ENCODE peak calls at places on chromosomes 12 and 14, in six cellular contexts. Y, Z, O, W, P and S are unnamed samples.
A peak's percentile ranks its signal among the peaks of the same experiment; 100 is the strongest.

GRCh38 chr14:64737391-64738305 is 33.4 kb downstream of the PLEKHG3 start:
- DNase-seq in Y (peak; percentile 18), Z (no peak), O (no peak), W (no peak), P (no peak), S (no peak)

GRCh38 chr14:47273939-47274338 is 401.5 kb downstream of the MDGA2 start:
- DNase-seq in Y (no peak), Z (no peak), O (no peak), W (no peak), P (no peak), S (no peak)

GRCh38 chr12:91493308-91493707 is 310.7 kb upstream of the DCN start:
- DNase-seq in Y (no peak), Z (no peak), O (no peak), W (no peak), P (no peak), S (no peak)

GRCh38 chr14:37901978-37902377 is 305.7 kb upstream of the SSTR1 start:
- DNase-seq in Y (no peak), Z (no peak), O (no peak), W (peak; percentile 2), P (peak; percentile 32), S (no peak)

GRCh38 chr12:109763201-109763841 is 49.7 kb downstream of the FAM222A start:
- DNase-seq in Y (peak; percentile 45), Z (no peak), O (no peak), W (peak; percentile 35), P (no peak), S (peak; percentile 19)

GRCh38 chr12:10354071-10354470 is 35.8 kb downstream of the KLRK1 start:
- DNase-seq in Y (no peak), Z (no peak), O (no peak), W (no peak), P (no peak), S (no peak)

GRCh38 chr12:1488908-1489381 is 105.4 kb downstream of the FBXL14 start:
- DNase-seq in Y (no peak), Z (no peak), O (no peak), W (peak; percentile 55), P (no peak), S (no peak)

GRCh38 chr12:112122823-112123690 is 2.3 kb upstream of the TRAFD1 start:
- DNase-seq in Y (no peak), Z (no peak), O (no peak), W (peak; percentile 53), P (no peak), S (no peak)

GRCh38 chr12:98955284-98955683 is 310.2 kb downstream of the APAF1 start:
- DNase-seq in Y (no peak), Z (no peak), O (peak; percentile 27), W (no peak), P (no peak), S (no peak)

GRCh38 chr14:44418856-44419255 is 88.2 kb downstream of the FSCB start:
- DNase-seq in Y (no peak), Z (no peak), O (no peak), W (no peak), P (no peak), S (no peak)

GRCh38 chr12:126362490-126362889 is 1297.3 kb downstream of the AACS start:
- DNase-seq in Y (no peak), Z (no peak), O (no peak), W (no peak), P (no peak), S (no peak)

GRCh38 chr14:65312859-65313258 is 99.7 kb upstream of the FUT8 start:
- DNase-seq in Y (no peak), Z (no peak), O (no peak), W (no peak), P (no peak), S (no peak)

GRCh38 chr14:75877292-75877691 is 104.5 kb downstream of the TGFB3 start:
- DNase-seq in Y (no peak), Z (no peak), O (no peak), W (peak; percentile 99), P (no peak), S (no peak)

GRCh38 chr14:75875958-75876357 is 105.8 kb downstream of the TGFB3 start:
- DNase-seq in Y (no peak), Z (peak; percentile 41), O (no peak), W (no peak), P (no peak), S (no peak)

GRCh38 chr14:75876526-75876925 is 105.3 kb downstream of the TGFB3 start:
- DNase-seq in Y (no peak), Z (no peak), O (no peak), W (peak; percentile 54), P (no peak), S (no peak)

GRCh38 chr14:75879031-75879430 is 102.8 kb downstream of the TGFB3 start:
- DNase-seq in Y (no peak), Z (no peak), O (no peak), W (peak; percentile 81), P (no peak), S (no peak)

DNA sequence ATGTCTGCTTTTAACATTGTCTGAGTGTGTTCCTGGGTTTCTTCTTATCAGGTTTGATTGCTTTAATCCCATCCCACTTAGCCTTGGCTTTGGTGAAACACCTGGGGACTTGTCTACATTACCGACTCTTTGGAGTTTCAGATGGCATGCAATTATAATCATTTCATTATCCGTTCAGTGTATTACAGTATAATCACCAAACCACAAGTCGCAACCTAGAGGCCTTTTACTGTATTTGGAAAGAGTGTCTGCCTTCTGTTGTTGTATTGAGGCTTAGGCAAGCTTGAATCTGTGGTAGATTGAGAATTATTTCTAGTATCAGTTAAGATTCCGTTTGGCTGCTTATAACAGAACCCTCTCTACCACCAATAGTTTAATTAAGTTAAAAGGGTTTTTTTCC is 103.9 kb downstream of the TGFB3 start:
- DNase-seq in Y (no peak), Z (no peak), O (no peak), W (peak; percentile 63), P (no peak), S (no peak)
- H3K36me3 ChIP-seq in Y (no peaks in the 10 kb centered on the region), Z (no peaks in the 10 kb centered on the region), O (no peaks in the 10 kb centered on the region), W (no peaks in the 10 kb centered on the region), P (peaks cover 2% of the 10 kb centered on the region), S (no peaks in the 10 kb centered on the region)

DNA sequence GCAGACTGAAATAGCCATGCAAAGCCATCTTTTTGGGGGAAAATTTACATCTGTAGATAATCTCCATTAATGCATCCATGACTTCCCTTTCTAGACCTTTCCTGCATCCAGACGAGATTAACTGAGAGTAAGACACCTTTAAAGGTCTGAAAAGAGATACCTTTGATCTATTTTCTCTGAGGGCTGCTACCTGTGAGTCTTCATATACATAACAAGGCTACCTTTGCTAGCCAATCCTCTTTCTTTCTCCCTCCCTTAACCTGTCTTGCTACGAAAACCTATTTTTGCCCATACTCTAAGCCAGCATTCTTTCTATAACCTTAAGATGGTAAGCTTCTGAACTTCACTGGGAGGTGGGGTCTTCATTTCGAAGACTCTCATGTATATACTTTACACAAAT is 908.5 kb upstream of the FBXO33 start:
- DNase-seq in Y (no peak), Z (no peak), O (no peak), W (no peak), P (no peak), S (no peak)
- H3K4me1 ChIP-seq in Y (no peaks in the 10 kb centered on the region), Z (no peaks in the 10 kb centered on the region), O (no peaks in the 10 kb centered on the region), W (no peaks in the 10 kb centered on the region), P (no peaks in the 10 kb centered on the region), S (no peaks in the 10 kb centered on the region)

DNA sequence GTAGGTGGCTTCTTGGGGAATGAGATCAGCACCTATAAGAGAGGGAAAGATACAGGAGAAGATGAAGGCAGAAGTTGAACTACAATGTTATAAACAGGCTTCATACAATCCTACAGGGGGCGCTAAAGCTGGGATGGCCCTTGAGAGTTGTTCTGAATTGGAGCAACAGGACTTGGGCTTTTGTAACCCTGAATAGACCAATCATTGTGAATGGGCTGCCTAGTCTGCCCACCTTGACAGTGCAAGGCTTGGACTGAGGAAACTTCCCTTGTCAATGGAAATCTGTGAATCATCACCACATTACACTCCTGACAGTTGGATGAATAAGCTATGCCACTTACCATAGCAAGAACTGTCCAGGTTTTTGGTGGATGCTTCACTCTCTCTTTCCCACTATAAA is 306.1 kb downstream of the KCNC2 start:
- DNase-seq in Y (no peak), Z (no peak), O (peak; percentile 13), W (peak; percentile 2), P (no peak), S (no peak)
- TF ChIP-seq CTCF in Y (no peak), Z (peak; percentile 39), O (peak; percentile 68), W (peak; percentile 19), P (no peak), S (no peak)

GRCh38 chr14:71327691-71328090 is 420.4 kb downstream of the PCNX1 start:
- DNase-seq in Y (no peak), Z (no peak), O (no peak), W (no peak), P (no peak), S (no peak)
- H3K36me3 ChIP-seq in Y (no peaks in the 10 kb centered on the region), Z (peaks cover 60% of the 10 kb centered on the region), O (no peaks in the 10 kb centered on the region), W (no peaks in the 10 kb centered on the region), P (no peaks in the 10 kb centered on the region), S (no peaks in the 10 kb centered on the region)

GRCh38 chr14:81231540-81231939 is 10.8 kb upstream of the GTF2A1 start:
- DNase-seq in Y (no peak), Z (no peak), O (no peak), W (no peak), P (no peak), S (no peak)
- H3K4me1 ChIP-seq in Y (no peaks in the 10 kb centered on the region), Z (peaks cover 13% of the 10 kb centered on the region), O (no peaks in the 10 kb centered on the region), W (peaks cover 4% of the 10 kb centered on the region), P (no peaks in the 10 kb centered on the region), S (no peaks in the 10 kb centered on the region)

GRCh38 chr12:46005151-46005797 is 14.9 kb upstream of the SCAF11 start:
- DNase-seq in Y (no peak), Z (no peak), O (no peak), W (no peak), P (no peak), S (no peak)
- TF ChIP-seq CTCF in Y (no peak), Z (peak; percentile 73), O (no peak), W (peak; percentile 30), P (no peak), S (peak; percentile 39)

GRCh38 chr12:51033457-51034089 is 7.4 kb upstream of the SLC11A2 start:
- DNase-seq in Y (no peak), Z (no peak), O (no peak), W (no peak), P (no peak), S (no peak)
- H3K36me3 ChIP-seq in Y (no peaks in the 10 kb centered on the region), Z (no peaks in the 10 kb centered on the region), O (no peaks in the 10 kb centered on the region), W (no peaks in the 10 kb centered on the region), P (no peaks in the 10 kb centered on the region), S (no peaks in the 10 kb centered on the region)